ENCODE peak calls at places on chromosome 2, in eight cellular contexts. U is SK-MEL-5; H is progenitor cell of endocrine pancreas; L is HS-5; O is M059J; A is AG10803; G is effector CD4-positive, alpha-beta T cell; P is NCI-H1930. R is an unnamed sample.

GRCh38 chr2:124983595-124983994 is 958.5 kb downstream of the CNTNAP5 start:
- DNase-seq in U (no peak), H (no peak), L (peak), O (peak), A (peak), G (no peak), P (no peak), R (no peak)

GRCh38 chr2:85277416-85278158 is 50.2 kb downstream of the TGOLN2 start:
- DNase-seq in U (no peak), H (no peak), L (no peak), O (no peak), A (peak), G (no peak), P (no peak), R (no peak)

GRCh38 chr2:16152928-16153753 is 212.8 kb downstream of the MYCN start:
- DNase-seq in U (no peak), H (no peak), L (no peak), O (no peak), A (no peak), G (no peak), P (no peak), R (no peak)

GRCh38 chr2:71756280-71756906 is 303.0 kb downstream of the DYSF start:
- DNase-seq in U (no peak), H (no peak), L (peak), O (peak), A (peak), G (no peak), P (no peak), R (no peak)

GRCh38 chr2:36356199-36356989 is 816 bp downstream of the CRIM1 start:
- DNase-seq in U (peak), H (peak), L (no peak), O (peak), A (peak), G (no peak), P (no peak), R (no peak)

GRCh38 chr2:102634831-102635241 is 15.5 kb downstream of the SLC9A2 start:
- DNase-seq in U (no peak), H (no peak), L (no peak), O (no peak), A (no peak), G (no peak), P (no peak), R (no peak)

GRCh38 chr2:85806358-85807118 is 52.7 kb downstream of the ATOH8 start:
- DNase-seq in U (no peak), H (no peak), L (no peak), O (no peak), A (no peak), G (no peak), P (no peak), R (peak)

GRCh38 chr2:169129703-169130243 is 60.4 kb downstream of the DHRS9 start:
- DNase-seq in U (no peak), H (no peak), L (no peak), O (no peak), A (no peak), G (no peak), P (no peak), R (no peak)

R was measured in omental fat pad.